ENCODE peak calls at places on chromosomes 11 and 22, in four cellular contexts. E is NCI-H2029; J is transverse colon; T is CD4-positive, alpha-beta T cell. D is an unnamed sample.

GRCh38 chr11:85745626-85746025 is 59.6 kb upstream of the CCDC89 start:
- DNase-seq in E (no peak), J (no peak), T (no peak), D (no peak)

GRCh38 chr11:126328444-126328843 is 24.6 kb downstream of the DCPS start:
- DNase-seq in E (no peak), J (no peak), T (no peak), D (no peak)

GRCh38 chr11:96551136-96551535 is 161.3 kb downstream of the JRKL start:
- DNase-seq in E (no peak), J (no peak), T (no peak), D (no peak)

GRCh38 chr22:40547729-40548143 is 88.8 kb downstream of the MRTFA start:
- DNase-seq in E (no peak), J (no peak), T (no peak), D (no peak)

GRCh38 chr11:120130991-120131760 is 6.7 kb downstream of the TRIM29 start:
- DNase-seq in E (no peak), J (peak), T (no peak), D (no peak)

GRCh38 chr22:34841911-34842310 is 224.0 kb upstream of the ISX start:
- DNase-seq in E (no peak), J (no peak), T (no peak), D (no peak)

GRCh38 chr11:20397281-20397680 is 9.8 kb downstream of the PRMT3 start:
- DNase-seq in E (peak), J (no peak), T (peak), D (peak)

GRCh38 chr11:27158763-27159679 is 118.4 kb downstream of the BBOX1 start:
- DNase-seq in E (peak), J (peak), T (no peak), D (peak)

GRCh38 chr22:31103111-31103510 is 4.3 kb downstream of the SELENOM start:
- DNase-seq in E (no peak), J (no peak), T (no peak), D (no peak)

GRCh38 chr11:101586965-101587364 is 3.2 kb upstream of the TRPC6 start:
- DNase-seq in E (no peak), J (no peak), T (no peak), D (no peak)

GRCh38 chr11:113542420-113542819 is 67.2 kb upstream of the DRD2 start:
- DNase-seq in E (no peak), J (no peak), T (no peak), D (no peak)

GRCh38 chr11:134230339-134230738 is 5.9 kb downstream of the VPS26B start:
- DNase-seq in E (no peak), J (no peak), T (no peak), D (no peak)

GRCh38 chr22:49184736-49185135 is 642.9 kb downstream of the BRD1 start:
- DNase-seq in E (no peak), J (no peak), T (no peak), D (no peak)